ENCODE peak calls at places on chromosomes 3 and 15, in five cellular contexts. C is LoVo; Z is psoas muscle; A is activated CD8-positive, alpha-beta T cell treated with anti-CD3 and anti-CD28 coated beads, Interleukin-2, amount 10 ng/mL, durations not matched to agents 7 days and 5 days; E is NCI-H2171 treated with DMSO at 0.1 percent for 48 hours. W is an unnamed sample.

GRCh38 chr3:190909908-190910307 is 47.4 kb upstream of the GMNC start:
- DNase-seq in Z (no peak), C (no peak), A (no peak), E (no peak), W (no peak)

GRCh38 chr3:124007186-124007585 is 15.3 kb upstream of the ROPN1 start:
- DNase-seq in A (no peak), Z (no peak), E (no peak), C (no peak), W (no peak)

GRCh38 chr15:68553994-68554715 is 24.6 kb upstream of the CORO2B start:
- DNase-seq in A (peak), E (peak), Z (no peak), C (peak), W (peak)

GRCh38 chr15:85598718-85599398 is 195.9 kb downstream of the KLHL25 start:
- DNase-seq in A (no peak), C (no peak), E (no peak), Z (no peak), W (no peak)

GRCh38 chr3:98966862-98967554 is 65.5 kb upstream of the DCBLD2 start:
- DNase-seq in C (peak), E (no peak), A (no peak), Z (no peak), W (peak)

GRCh38 chr15:68205949-68206539 is 912 bp upstream of the CALML4 start:
- DNase-seq in E (no peak), A (no peak), C (no peak), Z (peak), W (no peak)

GRCh38 chr3:107283948-107284347 is 93.3 kb upstream of the CCDC54 start:
- DNase-seq in A (no peak), Z (no peak), E (no peak), C (no peak), W (no peak)

GRCh38 chr15:69524296-69524695 is 71.7 kb downstream of the RPLP1 start:
- DNase-seq in E (no peak), Z (no peak), A (no peak), C (no peak), W (no peak)

GRCh38 chr3:12423131-12423530 is 61.1 kb upstream of the TSEN2 start:
- DNase-seq in C (no peak), A (no peak), Z (no peak), E (no peak), W (no peak)

GRCh38 chr15:77057650-77058049 is 13.3 kb downstream of the TSPAN3 start:
- DNase-seq in A (no peak), Z (no peak), C (no peak), E (no peak), W (no peak)

GRCh38 chr15:63371297-63371918 is 10.2 kb downstream of the CA12 start:
- DNase-seq in E (no peak), C (no peak), A (no peak), Z (peak), W (no peak)

GRCh38 chr3:100603449-100603848 is 6.0 kb upstream of the ADGRG7 start:
- DNase-seq in A (no peak), E (peak), C (no peak), Z (no peak), W (peak)

GRCh38 chr15:34275154-34275553 is 50.3 kb downstream of the EMC4 start:
- DNase-seq in C (no peak), E (no peak), A (no peak), Z (no peak), W (no peak)

GRCh38 chr3:153111056-153111455 is 51.0 kb upstream of the RAP2B start:
- DNase-seq in E (no peak), A (no peak), Z (no peak), C (no peak), W (no peak)

GRCh38 chr3:29144807-29145206 is 136.1 kb upstream of the RBMS3 start:
- DNase-seq in C (no peak), A (no peak), Z (peak), E (peak), W (no peak)

GRCh38 chr3:99751649-99752048 is 66.0 kb upstream of the CMSS1 start:
- DNase-seq in Z (no peak), A (no peak), C (no peak), E (no peak), W (no peak)

GRCh38 chr3:11721114-11721440 is 77.4 kb upstream of the VGLL4 start:
- DNase-seq in C (peak), E (peak), A (no peak), Z (no peak), W (no peak)

GRCh38 chr15:38487383-38487782 is 33.5 kb downstream of the FAM98B start:
- DNase-seq in A (no peak), C (no peak), Z (no peak), E (no peak), W (no peak)

GRCh38 chr15:58307313-58307961 is 124.4 kb upstream of the LIPC start:
- DNase-seq in E (peak), A (no peak), Z (no peak), C (no peak), W (no peak)

GRCh38 chr15:23447107-23447500 is at the start of gene GOLGA6L2:
- DNase-seq in C (no peak), E (no peak), Z (no peak), A (no peak), W (peak)

GRCh38 chr15:39920510-39921273 is 626 bp upstream of the GPR176 start:
- DNase-seq in Z (peak), E (peak), A (peak), C (peak), W (no peak)

GRCh38 chr3:46312996-46313395 is 40.9 kb upstream of the CCR2 start:
- DNase-seq in Z (no peak), C (no peak), E (no peak), A (no peak), W (no peak)

GRCh38 chr3:148077318-148077923 is 620.3 kb upstream of the AGTR1 start:
- DNase-seq in A (no peak), C (peak), Z (no peak), E (no peak), W (peak)

GRCh38 chr3:156180077-156180476 is 59.7 kb downstream of the KCNAB1 start:
- DNase-seq in A (no peak), E (no peak), Z (no peak), C (no peak), W (no peak)

GRCh38 chr15:26974120-26974780 is 3.3 kb downstream of the GABRG3 start:
- DNase-seq in C (no peak), A (no peak), Z (no peak), E (peak), W (no peak)

GRCh38 chr15:57751177-57751800 is 44.8 kb downstream of the POLR2M start:
- DNase-seq in A (no peak), E (peak), C (peak), Z (no peak), W (no peak)

GRCh38 chr3:112437146-112438022 is 61.9 kb downstream of the BTLA start:
- DNase-seq in E (peak), Z (no peak), A (peak), C (peak), W (peak)

GRCh38 chr15:84865074-84865569 is 19.3 kb upstream of the SLC28A1 start:
- DNase-seq in C (no peak), A (no peak), Z (no peak), E (no peak), W (no peak)

GRCh38 chr3:49721861-49722781 is 1.6 kb downstream of the GMPPB start:
- DNase-seq in Z (no peak), A (no peak), C (no peak), E (no peak), W (no peak)

GRCh38 chr3:107315136-107315535 is 62.1 kb upstream of the CCDC54 start:
- DNase-seq in C (no peak), E (no peak), Z (no peak), A (no peak), W (no peak)

GRCh38 chr15:62641782-62642181 is 400.8 kb upstream of the TPM1 start:
- DNase-seq in A (no peak), E (no peak), Z (no peak), C (no peak), W (no peak)

GRCh38 chr15:84982301-84982920 is 755 bp downstream of the PDE8A start:
- DNase-seq in C (peak), A (peak), Z (peak), E (no peak), W (no peak)

GRCh38 chr3:38168988-38169363 is 3.6 kb downstream of the OXSR1 start:
- DNase-seq in C (no peak), Z (no peak), A (no peak), E (no peak), W (no peak)

GRCh38 chr3:107065094-107065861 is 312.0 kb upstream of the CCDC54 start:
- DNase-seq in Z (peak), C (no peak), A (no peak), E (peak), W (no peak)

GRCh38 chr15:49979705-49980382 is 139.2 kb downstream of the ATP8B4 start:
- DNase-seq in A (no peak), Z (no peak), C (no peak), E (no peak), W (no peak)

GRCh38 chr3:139309880-139310279 is 33.9 kb upstream of the MRPS22 start:
- DNase-seq in E (no peak), Z (no peak), A (no peak), C (peak), W (no peak)

GRCh38 chr3:186220365-186220764 is 111.5 kb upstream of the ETV5 start:
- DNase-seq in A (no peak), Z (no peak), C (no peak), E (no peak), W (peak)

GRCh38 chr3:128760881-128761280 is 34.9 kb downstream of the RAB7A start:
- DNase-seq in E (no peak), Z (no peak), A (no peak), C (no peak), W (no peak)

GRCh38 chr3:13655074-13655913 is 106.4 kb downstream of the FBLN2 start:
- DNase-seq in E (no peak), Z (peak), A (no peak), C (no peak), W (no peak)